ENCODE peak calls at places on chromosomes 16 and 17, in seven cellular contexts. A is CD4-positive, CD25-positive, alpha-beta regulatory T cell; L is uterus; N is psoas muscle; F is right cardiac atrium; Y is colonic mucosa; D is GM12865. I is an unnamed sample.

GRCh38 chr17:32104158-32104557 is 38.1 kb upstream of the RHOT1 start:
- DNase-seq in A (no peak), L (no peak), N (no peak), F (no peak), Y (no peak), D (no peak), I (no peak)

GRCh38 chr16:47008174-47008573 is 34.7 kb upstream of the DNAJA2 start:
- DNase-seq in A (no peak), L (no peak), N (no peak), F (no peak), Y (no peak), D (no peak), I (no peak)

GRCh38 chr17:49425004-49425286 is 10.3 kb upstream of the PHB1 start:
- DNase-seq in A (no peak), L (no peak), N (no peak), F (no peak), Y (no peak), D (no peak), I (no peak)

GRCh38 chr17:1779571-1780074 is 17.8 kb downstream of the SERPINF1 start:
- DNase-seq in A (no peak), L (peak), N (peak), F (peak), Y (peak), D (no peak), I (peak)

GRCh38 chr16:80323187-80323807 is 217.5 kb upstream of the DYNLRB2 start:
- DNase-seq in A (no peak), L (no peak), N (no peak), F (no peak), Y (no peak), D (no peak), I (no peak)

GRCh38 chr16:19843371-19843770 is 41.3 kb downstream of the GPRC5B start:
- DNase-seq in A (no peak), L (no peak), N (no peak), F (no peak), Y (no peak), D (no peak), I (no peak)

GRCh38 chr16:77194295-77195231 is 3.6 kb downstream of the MON1B start:
- DNase-seq in A (no peak), L (no peak), N (no peak), F (no peak), Y (no peak), D (no peak), I (no peak)

GRCh38 chr16:6081320-6081976 is 983.9 kb upstream of the EEF2KMT start:
- DNase-seq in A (no peak), L (no peak), N (no peak), F (no peak), Y (peak), D (peak), I (no peak)

GRCh38 chr17:78330570-78331224 is 29.2 kb downstream of the SOCS3 start:
- DNase-seq in A (no peak), L (peak), N (peak), F (peak), Y (peak), D (no peak), I (no peak)

GRCh38 chr16:6008656-6009055 is 911.1 kb upstream of the EEF2KMT start:
- DNase-seq in A (no peak), L (no peak), N (no peak), F (no peak), Y (no peak), D (no peak), I (no peak)

GRCh38 chr16:12902511-12903324 is 1.3 kb downstream of the SHISA9 start:
- DNase-seq in A (no peak), L (no peak), N (no peak), F (no peak), Y (no peak), D (no peak), I (no peak)

GRCh38 chr16:88965826-88966480 is 11.1 kb downstream of the CBFA2T3 start:
- DNase-seq in A (no peak), L (no peak), N (no peak), F (peak), Y (no peak), D (peak), I (no peak)

GRCh38 chr17:27049104-27049784 is 244.7 kb upstream of the WSB1 start:
- DNase-seq in A (no peak), L (no peak), N (no peak), F (no peak), Y (no peak), D (no peak), I (no peak)
- H3K4me3 ChIP-seq in A (no peak), L (no peak), N (no peak), F (no peak), Y (no peak), D (no peak), I (no peak)

GRCh38 chr17:38419508-38419981 is 8.7 kb upstream of the ARHGAP23 start:
- DNase-seq in A (no peak), L (no peak), N (no peak), F (peak), Y (no peak), D (no peak), I (no peak)
- H3K4me3 ChIP-seq in A (no peak), L (peak), N (peak), F (peak), Y (no peak), D (no peak), I (no peak)

GRCh38 chr17:7929158-7930029 is at the start of gene KCNAB3:
- DNase-seq in A (peak), L (peak), N (no peak), F (peak), Y (no peak), D (peak), I (peak)
- H3K4me3 ChIP-seq in A (no peak), L (peak), N (peak), F (no peak), Y (no peak), D (no peak), I (peak)

GRCh38 chr17:4740025-4740351 is 260 bp upstream of the CXCL16 start:
- DNase-seq in A (no peak), L (no peak), N (no peak), F (no peak), Y (no peak), D (no peak), I (no peak)
- H3K4me3 ChIP-seq in A (peak), L (peak), N (peak), F (peak), Y (peak), D (peak), I (peak)

DNA sequence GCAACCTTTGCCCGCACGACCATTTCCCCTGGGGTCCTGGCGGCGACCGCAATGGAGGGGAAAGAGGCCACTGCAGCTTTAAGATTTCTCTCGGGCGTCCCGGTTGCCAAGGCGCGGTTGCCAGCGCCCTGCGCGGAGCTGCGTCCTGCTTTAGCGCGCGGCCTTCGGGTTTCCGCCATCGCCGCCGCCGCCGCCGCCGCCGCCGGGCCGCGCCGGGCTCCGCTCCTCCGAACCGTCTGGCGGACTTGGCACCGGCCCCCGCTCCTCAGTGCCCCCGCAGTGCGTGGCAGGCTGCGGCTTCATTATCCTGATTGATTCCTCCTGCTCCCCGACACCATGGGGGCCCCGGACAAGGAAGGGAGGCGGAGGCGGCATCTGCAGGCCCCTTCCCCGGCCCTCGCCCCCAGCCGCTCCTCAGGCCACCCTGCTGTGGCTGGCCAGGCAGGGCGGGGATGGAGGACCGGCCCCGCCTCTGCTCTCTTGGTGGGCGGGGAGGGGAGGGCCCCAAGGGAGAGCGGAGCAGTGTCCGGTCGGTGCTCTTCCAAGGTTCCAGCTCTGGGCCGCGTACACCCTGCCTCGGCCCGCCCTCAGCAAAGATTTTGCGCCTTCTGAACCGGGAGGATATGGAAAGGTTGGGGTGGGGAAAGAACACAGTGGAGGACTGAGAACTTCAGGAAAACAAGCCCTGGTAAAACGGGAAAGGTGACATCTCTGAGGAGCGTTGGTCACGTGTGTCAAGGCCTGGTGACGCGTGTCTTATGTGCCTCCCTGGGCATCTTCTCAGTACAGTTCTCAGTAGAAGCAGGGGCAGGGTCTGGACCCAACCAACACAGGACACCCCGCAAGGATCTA is 34.0 kb downstream of the NEUROD2 start:
- DNase-seq in A (no peak), L (peak), N (peak), F (peak), Y (peak), D (peak), I (peak)
- H3K4me3 ChIP-seq in A (no peak), L (peak), N (peak), F (peak), Y (peak), D (peak), I (peak)

GRCh38 chr17:57946798-57947358 is 8.3 kb downstream of the CUEDC1 start:
- DNase-seq in A (peak), L (peak), N (no peak), F (peak), Y (peak), D (peak), I (peak)
- H3K4me3 ChIP-seq in A (peak), L (peak), N (peak), F (peak), Y (peak), D (peak), I (peak)

GRCh38 chr16:4006441-4006989 is 109.7 kb downstream of the ADCY9 start:
- DNase-seq in A (no peak), L (no peak), N (no peak), F (peak), Y (peak), D (no peak), I (no peak)
- H3K4me3 ChIP-seq in A (no peak), L (no peak), N (no peak), F (no peak), Y (no peak), D (no peak), I (no peak)